ENCODE peak calls at places on chromosomes 3 and 15, in four cellular contexts. One of them, this sample, is unnamed. For H3K4me1, the result is how much of the 10 kb centered on the place peaks cover.

GRCh38 chr3:9222049-9222448 is 27.4 kb downstream of the SRGAP3 start:
- DNase-seq in tibial nerve: no peak
- DNase-seq in PC-3: no peak
- DNase-seq in naive thymus-derived CD4-positive, alpha-beta T cell: no peak
- DNase-seq in this sample: no peak

GRCh38 chr15:61621146-61621545 is 392.0 kb upstream of the RORA start:
- DNase-seq in tibial nerve: no peak
- DNase-seq in PC-3: peak
- DNase-seq in naive thymus-derived CD4-positive, alpha-beta T cell: no peak
- DNase-seq in this sample: no peak

GRCh38 chr3:74642876-74643275 is 28.4 kb upstream of the CNTN3 start:
- DNase-seq in tibial nerve: no peak
- DNase-seq in PC-3: no peak
- DNase-seq in naive thymus-derived CD4-positive, alpha-beta T cell: no peak
- DNase-seq in this sample: no peak

GRCh38 chr15:35477853-35478252 is 68.1 kb downstream of the DPH6 start:
- DNase-seq in tibial nerve: no peak
- DNase-seq in PC-3: no peak
- DNase-seq in naive thymus-derived CD4-positive, alpha-beta T cell: no peak
- DNase-seq in this sample: no peak

GRCh38 chr3:143216709-143217182 is 97.2 kb downstream of the CHST2 start:
- DNase-seq in tibial nerve: no peak
- DNase-seq in PC-3: no peak
- DNase-seq in naive thymus-derived CD4-positive, alpha-beta T cell: no peak
- DNase-seq in this sample: no peak

GRCh38 chr15:98155356-98155755 is 194.9 kb downstream of the ARRDC4 start:
- DNase-seq in tibial nerve: no peak
- DNase-seq in PC-3: no peak
- DNase-seq in naive thymus-derived CD4-positive, alpha-beta T cell: no peak
- DNase-seq in this sample: no peak

GRCh38 chr15:82111918-82112317 is 66.1 kb upstream of the MEX3B start:
- DNase-seq in tibial nerve: no peak
- DNase-seq in PC-3: no peak
- DNase-seq in naive thymus-derived CD4-positive, alpha-beta T cell: no peak
- DNase-seq in this sample: no peak

GRCh38 chr3:128263946-128264345 is 110.7 kb downstream of the EEFSEC start:
- DNase-seq in tibial nerve: no peak
- DNase-seq in PC-3: no peak
- DNase-seq in naive thymus-derived CD4-positive, alpha-beta T cell: no peak
- DNase-seq in this sample: no peak

GRCh38 chr3:49238274-49239127 is 38.5 kb downstream of the C3orf62 start:
- DNase-seq in tibial nerve: peak
- DNase-seq in PC-3: peak
- DNase-seq in naive thymus-derived CD4-positive, alpha-beta T cell: no peak
- DNase-seq in this sample: peak

GRCh38 chr3:175212896-175213295 is 353.8 kb downstream of the NAALADL2 start:
- DNase-seq in tibial nerve: no peak
- DNase-seq in PC-3: peak
- DNase-seq in naive thymus-derived CD4-positive, alpha-beta T cell: no peak
- DNase-seq in this sample: no peak

GRCh38 chr3:186255703-186256331 is 106.2 kb downstream of the DGKG start:
- DNase-seq in tibial nerve: no peak
- DNase-seq in PC-3: no peak
- DNase-seq in naive thymus-derived CD4-positive, alpha-beta T cell: no peak
- DNase-seq in this sample: no peak

GRCh38 chr3:52930748-52931147 is 33.4 kb upstream of the STIMATE start:
- DNase-seq in tibial nerve: no peak
- DNase-seq in PC-3: no peak
- DNase-seq in naive thymus-derived CD4-positive, alpha-beta T cell: no peak
- DNase-seq in this sample: no peak

GRCh38 chr3:114454592-114455251 is 160.9 kb downstream of the TIGIT start:
- DNase-seq in tibial nerve: peak
- DNase-seq in PC-3: no peak
- DNase-seq in naive thymus-derived CD4-positive, alpha-beta T cell: no peak
- DNase-seq in this sample: no peak

GRCh38 chr3:59469948-59470723 is 420.3 kb upstream of the CFAP20DC start:
- DNase-seq in tibial nerve: no peak
- DNase-seq in PC-3: peak
- DNase-seq in naive thymus-derived CD4-positive, alpha-beta T cell: no peak
- DNase-seq in this sample: no peak

GRCh38 chr3:29853841-29854397 is 573.0 kb downstream of the RBMS3 start:
- DNase-seq in tibial nerve: no peak
- DNase-seq in PC-3: no peak
- DNase-seq in naive thymus-derived CD4-positive, alpha-beta T cell: no peak
- DNase-seq in this sample: no peak

GRCh38 chr3:58581328-58582091 is 4.3 kb upstream of the FAM107A start:
- DNase-seq in tibial nerve: no peak
- DNase-seq in PC-3: no peak
- DNase-seq in naive thymus-derived CD4-positive, alpha-beta T cell: no peak
- DNase-seq in this sample: no peak

GRCh38 chr3:81005992-81006391 is 755.5 kb downstream of the GBE1 start:
- DNase-seq in tibial nerve: no peak
- DNase-seq in PC-3: peak
- DNase-seq in naive thymus-derived CD4-positive, alpha-beta T cell: no peak
- DNase-seq in this sample: no peak

GRCh38 chr3:87855626-87856025 is 203.2 kb downstream of the CGGBP1 start:
- DNase-seq in tibial nerve: no peak
- DNase-seq in PC-3: peak
- DNase-seq in naive thymus-derived CD4-positive, alpha-beta T cell: no peak
- DNase-seq in this sample: no peak

GRCh38 chr3:149833241-149833640 is 20.2 kb downstream of the RNF13 start:
- DNase-seq in tibial nerve: no peak
- DNase-seq in PC-3: no peak
- DNase-seq in naive thymus-derived CD4-positive, alpha-beta T cell: no peak
- DNase-seq in this sample: no peak

GRCh38 chr3:37905987-37906674 is 44.5 kb downstream of the CTDSPL start:
- DNase-seq in tibial nerve: no peak
- DNase-seq in PC-3: no peak
- DNase-seq in naive thymus-derived CD4-positive, alpha-beta T cell: no peak
- DNase-seq in this sample: no peak
- H3K4me1 ChIP-seq in tibial nerve: half or more
- H3K4me1 ChIP-seq in PC-3: under half
- H3K4me1 ChIP-seq in naive thymus-derived CD4-positive, alpha-beta T cell: under half
- H3K4me1 ChIP-seq in this sample: under half

GRCh38 chr15:70014311-70014707 is 83.4 kb downstream of the TLE3 start:
- DNase-seq in tibial nerve: no peak
- DNase-seq in PC-3: no peak
- DNase-seq in naive thymus-derived CD4-positive, alpha-beta T cell: no peak
- DNase-seq in this sample: no peak
- H3K4me1 ChIP-seq in tibial nerve: under half
- H3K4me1 ChIP-seq in PC-3: under half
- H3K4me1 ChIP-seq in naive thymus-derived CD4-positive, alpha-beta T cell: under half
- H3K4me1 ChIP-seq in this sample: under half

GRCh38 chr15:57784081-57784488 is 77.6 kb downstream of the POLR2M start:
- DNase-seq in tibial nerve: peak
- DNase-seq in PC-3: no peak
- DNase-seq in naive thymus-derived CD4-positive, alpha-beta T cell: no peak
- DNase-seq in this sample: peak
- H3K4me1 ChIP-seq in tibial nerve: under half
- H3K4me1 ChIP-seq in PC-3: under half
- H3K4me1 ChIP-seq in naive thymus-derived CD4-positive, alpha-beta T cell: under half
- H3K4me1 ChIP-seq in this sample: under half

GRCh38 chr15:68081869-68082505 is 27.9 kb downstream of the PIAS1 start:
- DNase-seq in tibial nerve: no peak
- DNase-seq in PC-3: no peak
- DNase-seq in naive thymus-derived CD4-positive, alpha-beta T cell: no peak
- DNase-seq in this sample: no peak

GRCh38 chr15:68083463-68083862 is 29.3 kb downstream of the PIAS1 start:
- DNase-seq in tibial nerve: no peak
- DNase-seq in PC-3: no peak
- DNase-seq in naive thymus-derived CD4-positive, alpha-beta T cell: no peak
- DNase-seq in this sample: no peak

GRCh38 chr15:68080783-68081182 is 26.7 kb downstream of the PIAS1 start:
- DNase-seq in tibial nerve: no peak
- DNase-seq in PC-3: no peak
- DNase-seq in naive thymus-derived CD4-positive, alpha-beta T cell: no peak
- DNase-seq in this sample: no peak

GRCh38 chr15:68085052-68085451 is 30.9 kb downstream of the PIAS1 start:
- DNase-seq in tibial nerve: no peak
- DNase-seq in PC-3: no peak
- DNase-seq in naive thymus-derived CD4-positive, alpha-beta T cell: no peak
- DNase-seq in this sample: no peak

DNA sequence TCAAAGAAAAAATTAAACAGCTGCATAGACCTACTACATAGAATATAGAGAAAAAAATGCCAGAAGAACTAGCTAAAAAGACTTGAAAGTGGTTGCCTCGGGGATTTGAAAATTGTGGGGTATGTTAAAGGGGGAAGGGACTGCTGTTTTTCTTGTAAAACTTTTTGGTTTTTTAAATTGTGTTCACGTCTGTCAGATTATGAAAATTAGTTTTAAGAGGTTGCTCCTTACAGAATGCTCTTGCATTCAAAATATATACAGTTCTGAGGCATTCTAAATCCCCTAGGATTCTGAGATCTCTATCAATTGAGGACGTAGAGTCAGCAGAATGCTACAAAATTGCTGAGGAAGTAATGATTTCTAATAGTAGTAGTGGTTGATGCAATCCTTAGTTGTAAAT is 28.6 kb downstream of the PIAS1 start:
- DNase-seq in tibial nerve: no peak
- DNase-seq in PC-3: no peak
- DNase-seq in naive thymus-derived CD4-positive, alpha-beta T cell: no peak
- DNase-seq in this sample: no peak
- H3K4me1 ChIP-seq in tibial nerve: half or more
- H3K4me1 ChIP-seq in PC-3: under half
- H3K4me1 ChIP-seq in naive thymus-derived CD4-positive, alpha-beta T cell: under half
- H3K4me1 ChIP-seq in this sample: under half

DNA sequence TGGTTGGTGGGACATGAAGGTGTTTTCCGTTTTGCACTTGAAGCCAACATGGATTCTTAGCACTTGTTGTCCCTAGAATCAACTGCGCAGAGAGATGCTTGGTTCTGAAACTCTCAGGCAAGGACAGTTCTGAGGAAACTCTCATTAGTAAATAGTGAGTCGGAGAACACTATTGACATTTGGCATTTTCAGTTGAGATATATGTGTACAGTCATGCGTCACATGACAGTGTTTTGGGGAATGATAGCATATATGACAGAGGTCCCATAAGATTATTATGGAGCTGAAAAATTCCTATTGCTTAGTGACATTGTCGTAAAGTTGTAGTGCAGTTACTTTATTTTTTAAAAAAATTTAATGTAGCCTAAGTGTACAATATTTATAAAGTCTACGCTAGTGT is 5.8 kb downstream of the APBA2 start:
- DNase-seq in tibial nerve: no peak
- DNase-seq in PC-3: peak
- DNase-seq in naive thymus-derived CD4-positive, alpha-beta T cell: no peak
- DNase-seq in this sample: no peak
- H3K4me1 ChIP-seq in tibial nerve: under half
- H3K4me1 ChIP-seq in PC-3: under half
- H3K4me1 ChIP-seq in naive thymus-derived CD4-positive, alpha-beta T cell: under half
- H3K4me1 ChIP-seq in this sample: under half

GRCh38 chr3:69090021-69090420 is 5.3 kb downstream of the ARL6IP5 start:
- DNase-seq in tibial nerve: no peak
- DNase-seq in PC-3: peak
- DNase-seq in naive thymus-derived CD4-positive, alpha-beta T cell: no peak
- DNase-seq in this sample: no peak

GRCh38 chr3:69087030-69087791 is 2.5 kb downstream of the ARL6IP5 start:
- DNase-seq in tibial nerve: no peak
- DNase-seq in PC-3: no peak
- DNase-seq in naive thymus-derived CD4-positive, alpha-beta T cell: no peak
- DNase-seq in this sample: no peak

GRCh38 chr3:69085543-69086132 is 901 bp downstream of the ARL6IP5 start:
- DNase-seq in tibial nerve: no peak
- DNase-seq in PC-3: no peak
- DNase-seq in naive thymus-derived CD4-positive, alpha-beta T cell: no peak
- DNase-seq in this sample: no peak

GRCh38 chr3:69086133-69086722 is 1.5 kb downstream of the ARL6IP5 start:
- DNase-seq in tibial nerve: peak
- DNase-seq in PC-3: peak
- DNase-seq in naive thymus-derived CD4-positive, alpha-beta T cell: no peak
- DNase-seq in this sample: peak

GRCh38 chr3:69088033-69088432 is 3.3 kb downstream of the ARL6IP5 start:
- DNase-seq in tibial nerve: no peak
- DNase-seq in PC-3: peak
- DNase-seq in naive thymus-derived CD4-positive, alpha-beta T cell: no peak
- DNase-seq in this sample: no peak
- H3K4me1 ChIP-seq in tibial nerve: half or more
- H3K4me1 ChIP-seq in PC-3: under half
- H3K4me1 ChIP-seq in naive thymus-derived CD4-positive, alpha-beta T cell: half or more
- H3K4me1 ChIP-seq in this sample: half or more

GRCh38 chr15:37055481-37055880 is 44.9 kb downstream of the MEIS2 start:
- DNase-seq in tibial nerve: no peak
- DNase-seq in PC-3: no peak
- DNase-seq in naive thymus-derived CD4-positive, alpha-beta T cell: no peak
- DNase-seq in this sample: no peak

GRCh38 chr15:37056168-37056893 is 44.0 kb downstream of the MEIS2 start:
- DNase-seq in tibial nerve: no peak
- DNase-seq in PC-3: no peak
- DNase-seq in naive thymus-derived CD4-positive, alpha-beta T cell: no peak
- DNase-seq in this sample: peak

GRCh38 chr15:37050345-37050744 is 50.0 kb downstream of the MEIS2 start:
- DNase-seq in tibial nerve: no peak
- DNase-seq in PC-3: no peak
- DNase-seq in naive thymus-derived CD4-positive, alpha-beta T cell: no peak
- DNase-seq in this sample: no peak

GRCh38 chr15:37054336-37054735 is 46.0 kb downstream of the MEIS2 start:
- DNase-seq in tibial nerve: no peak
- DNase-seq in PC-3: no peak
- DNase-seq in naive thymus-derived CD4-positive, alpha-beta T cell: no peak
- DNase-seq in this sample: no peak

DNA sequence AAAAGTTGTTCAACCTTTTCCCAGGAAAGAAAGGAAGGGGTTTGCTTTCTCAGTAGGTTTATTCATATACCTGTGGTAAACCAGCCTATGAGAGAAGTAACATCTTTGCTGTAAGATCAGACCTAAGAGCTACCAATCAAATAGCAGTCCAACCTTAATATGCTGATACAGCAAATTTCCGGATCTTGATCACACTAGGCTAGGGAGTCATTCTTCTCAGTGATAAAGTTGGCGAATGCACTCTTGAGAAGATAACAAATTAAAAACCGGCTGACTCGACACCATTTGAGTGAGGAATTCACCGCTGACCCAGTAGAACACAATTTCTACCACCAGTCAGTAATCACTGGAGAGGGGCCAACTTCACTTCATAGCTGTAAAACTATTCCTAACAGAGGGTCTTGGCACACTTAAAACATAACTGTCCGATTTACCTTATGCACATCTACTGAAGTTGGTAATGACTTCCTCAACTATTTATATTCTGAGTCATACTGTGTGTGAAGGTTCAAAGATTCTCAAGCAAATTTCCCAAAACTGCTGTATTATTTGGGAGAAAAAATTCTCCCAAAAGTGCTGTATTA is 47.2 kb downstream of the MEIS2 start:
- DNase-seq in tibial nerve: no peak
- DNase-seq in PC-3: peak
- DNase-seq in naive thymus-derived CD4-positive, alpha-beta T cell: no peak
- DNase-seq in this sample: no peak
- H3K4me1 ChIP-seq in tibial nerve: under half
- H3K4me1 ChIP-seq in PC-3: under half
- H3K4me1 ChIP-seq in naive thymus-derived CD4-positive, alpha-beta T cell: under half
- H3K4me1 ChIP-seq in this sample: under half

This sample was measured in right atrium auricular region.